ENCODE peak calls at places on chromosome 1, in seven cellular contexts. Q is CD8-positive, alpha-beta memory T cell; C is SK-N-SH; A is retina; E is transverse colon; M is testis; Z is amniotic epithelial cell. H is an unnamed sample.

GRCh38 chr1:216847385-216848036 is 124.3 kb upstream of the ESRRG start:
- DNase-seq in Q (no peak), C (peak; percentile 16), A (no peak), E (no peak), M (no peak), Z (peak; percentile 2), H (no peak)

GRCh38 chr1:176517484-176517883 is 54.5 kb downstream of the PAPPA2 start:
- DNase-seq in Q (no peak), C (peak; percentile 2), A (no peak), E (no peak), M (no peak), Z (no peak), H (no peak)

GRCh38 chr1:34761776-34762307 is 2.3 kb downstream of the GJB4 start:
- DNase-seq in Q (no peak), C (no peak), A (no peak), E (no peak), M (no peak), Z (no peak), H (no peak)

GRCh38 chr1:182845894-182846293 is 6.7 kb downstream of the DHX9 start:
- DNase-seq in Q (no peak), C (no peak), A (no peak), E (no peak), M (no peak), Z (no peak), H (no peak)

GRCh38 chr1:34926156-34926555 is 3.3 kb downstream of the DLGAP3 start:
- DNase-seq in Q (no peak), C (no peak), A (no peak), E (no peak), M (no peak), Z (no peak), H (no peak)

GRCh38 chr1:55609630-55610029 is 394.5 kb upstream of the USP24 start:
- DNase-seq in Q (no peak), C (no peak), A (no peak), E (no peak), M (no peak), Z (no peak), H (no peak)

GRCh38 chr1:104991702-104992101 is 1242.0 kb downstream of the AMY1C start:
- DNase-seq in Q (no peak), C (no peak), A (peak; percentile 10), E (no peak), M (no peak), Z (no peak), H (no peak)

GRCh38 chr1:53246261-53247134 is 8.2 kb upstream of the MAGOH start:
- DNase-seq in Q (no peak), C (no peak), A (no peak), E (no peak), M (no peak), Z (peak; percentile 93), H (no peak)

GRCh38 chr1:156480411-156481192 is 20.0 kb downstream of the MEF2D start:
- DNase-seq in Q (peak; percentile 76), C (peak; percentile 84), A (peak; percentile 65), E (peak; percentile 75), M (no peak), Z (no peak), H (peak; percentile 60)

GRCh38 chr1:19164274-19165015 is 45.6 kb downstream of the UBR4 start:
- DNase-seq in Q (no peak), C (no peak), A (no peak), E (no peak), M (no peak), Z (no peak), H (no peak)

GRCh38 chr1:14181191-14181793 is 417.2 kb upstream of the KAZN start:
- DNase-seq in Q (no peak), C (no peak), A (no peak), E (no peak), M (no peak), Z (no peak), H (no peak)

GRCh38 chr1:228217551-228218344 is 9.9 kb downstream of the OBSCN start:
- DNase-seq in Q (no peak), C (no peak), A (no peak), E (no peak), M (no peak), Z (no peak), H (no peak)